ENCODE peak calls at places on chromosome 18, in nine cellular contexts. Q is adrenal gland; H is uterus; L is cardiac muscle cell; J is CD8-positive, alpha-beta T cell; Z is OCI-LY7; D is psoas muscle; R is K562; X is IMR-90. O is an unnamed sample. For H3K9me3, the result is how much of the 10 kb centered on the place peaks cover.

GRCh38 chr18:79496237-79496977 is 100.7 kb downstream of the NFATC1 start:
- DNase-seq in Q (peak), H (no peak), L (peak), J (no peak), Z (no peak), D (no peak), R (no peak), X (no peak), O (peak)

GRCh38 chr18:33916200-33916599 is 308.5 kb downstream of the NOL4 start:
- DNase-seq in Q (no peak), H (no peak), L (no peak), J (no peak), Z (no peak), D (no peak), R (no peak), X (no peak), O (no peak)

GRCh38 chr18:14769381-14769780 is 21.4 kb downstream of the ANKRD30B start:
- DNase-seq in Q (no peak), H (no peak), L (no peak), J (no peak), Z (no peak), D (no peak), R (no peak), X (no peak), O (no peak)

GRCh38 chr18:69257861-69258458 is 142.7 kb upstream of the DOK6 start:
- DNase-seq in Q (no peak), H (no peak), L (peak), J (no peak), Z (no peak), D (no peak), R (no peak), X (peak), O (no peak)

GRCh38 chr18:49835405-49835804 is 22.1 kb upstream of the ACAA2 start:
- DNase-seq in Q (no peak), H (no peak), L (no peak), J (no peak), Z (no peak), D (no peak), R (no peak), X (no peak), O (no peak)

GRCh38 chr18:49368876-49369440 is 91.5 kb downstream of the DYM start:
- DNase-seq in Q (peak), H (no peak), L (no peak), J (no peak), Z (no peak), D (peak), R (no peak), X (no peak), O (no peak)

GRCh38 chr18:49691177-49691608 is 122.1 kb downstream of the ACAA2 start:
- DNase-seq in Q (no peak), H (no peak), L (peak), J (no peak), Z (no peak), D (no peak), R (no peak), X (peak), O (no peak)

GRCh38 chr18:50286391-50287027 is 983 bp downstream of the CXXC1 start:
- DNase-seq in Q (no peak), H (peak), L (peak), J (no peak), Z (peak), D (no peak), R (peak), X (peak), O (no peak)

GRCh38 chr18:11676867-11677266 is 12.2 kb upstream of the GNAL start:
- DNase-seq in Q (no peak), H (no peak), L (peak), J (no peak), Z (no peak), D (no peak), R (peak), X (peak), O (no peak)

GRCh38 chr18:48929951-48930713 is 20.6 kb downstream of the SMAD7 start:
- DNase-seq in Q (peak), H (no peak), L (peak), J (no peak), Z (no peak), D (no peak), R (no peak), X (peak), O (no peak)

GRCh38 chr18:48441405-48441881 is 32.3 kb upstream of the ZBTB7C start:
- DNase-seq in Q (peak), H (peak), L (peak), J (no peak), Z (no peak), D (peak), R (no peak), X (no peak), O (peak)

GRCh38 chr18:47582055-47582454 is 330.6 kb upstream of the SKOR2 start:
- DNase-seq in Q (no peak), H (no peak), L (no peak), J (no peak), Z (no peak), D (no peak), R (no peak), X (no peak), O (no peak)

GRCh38 chr18:78751664-78752063 is 228.0 kb upstream of the SALL3 start:
- DNase-seq in Q (no peak), H (no peak), L (no peak), J (no peak), Z (no peak), D (no peak), R (no peak), X (no peak), O (no peak)

GRCh38 chr18:46632401-46633089 is 24.5 kb downstream of the LOXHD1 start:
- DNase-seq in Q (peak), H (no peak), L (peak), J (no peak), Z (no peak), D (no peak), R (no peak), X (peak), O (no peak)

GRCh38 chr18:46387426-46388131 is 269.4 kb downstream of the LOXHD1 start:
- DNase-seq in Q (no peak), H (no peak), L (peak), J (no peak), Z (no peak), D (no peak), R (no peak), X (no peak), O (no peak)

GRCh38 chr18:40159141-40160017 is 1795.7 kb upstream of the PIK3C3 start:
- DNase-seq in Q (no peak), H (no peak), L (peak), J (no peak), Z (no peak), D (no peak), R (no peak), X (peak), O (no peak)

GRCh38 chr18:45547910-45548309 is 67.4 kb upstream of the SLC14A2 start:
- DNase-seq in Q (no peak), H (no peak), L (no peak), J (no peak), Z (no peak), D (no peak), R (no peak), X (no peak), O (no peak)

GRCh38 chr18:2192562-2192961 is 378.7 kb downstream of the METTL4 start:
- DNase-seq in Q (no peak), H (no peak), L (no peak), J (no peak), Z (no peak), D (no peak), R (no peak), X (no peak), O (no peak)

GRCh38 chr18:35306588-35307250 is 16.7 kb upstream of the ZSCAN30 start:
- DNase-seq in Q (no peak), H (no peak), L (no peak), J (no peak), Z (no peak), D (no peak), R (no peak), X (no peak), O (no peak)

DNA sequence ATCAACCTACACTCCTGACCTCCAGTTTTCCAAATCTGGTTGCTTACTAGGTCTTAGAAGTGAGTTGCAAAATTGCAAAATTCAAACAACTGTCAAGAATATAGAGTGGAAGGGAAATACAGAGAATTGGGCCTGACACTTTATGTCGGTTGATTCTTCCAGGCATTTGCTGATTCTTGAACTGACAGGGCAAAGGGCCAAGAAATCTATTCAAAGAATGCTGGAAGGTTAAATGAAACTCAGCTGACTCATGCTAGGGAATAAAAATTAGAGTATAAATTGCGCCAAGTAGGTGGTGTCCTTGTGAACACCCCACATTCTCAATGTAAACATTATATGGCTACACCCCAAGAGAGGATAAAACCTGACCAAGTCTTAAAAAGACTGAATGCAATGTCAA is 21.5 kb upstream of the ZSCAN30 start:
- DNase-seq in Q (peak), H (no peak), L (peak), J (no peak), Z (no peak), D (no peak), R (no peak), X (peak), O (no peak)
- H3K9me3 ChIP-seq in Q (under half), H (under half), L (under half), J (under half), Z (under half), D (half or more), R (under half), X (under half), O (half or more)

DNA sequence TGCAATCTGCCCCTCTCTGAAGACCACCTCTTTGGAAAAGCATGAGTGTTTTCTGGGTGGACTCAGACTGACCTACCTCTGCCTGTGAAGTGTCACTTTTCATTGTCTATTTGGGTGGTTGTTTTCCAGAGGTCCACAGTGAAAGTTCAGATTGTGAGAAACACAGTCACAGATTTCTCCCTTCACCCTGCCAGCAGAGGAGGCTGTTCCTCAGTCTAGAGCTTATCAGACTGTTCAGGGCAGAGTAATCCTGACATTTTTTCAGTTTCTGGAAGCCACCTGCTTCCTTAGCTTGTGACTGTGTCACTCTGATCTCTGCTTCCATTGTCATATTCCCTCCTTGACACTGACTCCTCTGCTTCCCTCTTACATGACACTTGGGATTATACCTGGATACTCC is 55.4 kb upstream of the RMP24 start:
- DNase-seq in Q (no peak), H (no peak), L (no peak), J (no peak), Z (no peak), D (no peak), R (no peak), X (no peak), O (no peak)
- TF ChIP-seq CTCF in Q (no peak), H (no peak), L (peak), J (no peak), Z (no peak), D (no peak), R (peak), X (no peak), O (no peak)

DNA sequence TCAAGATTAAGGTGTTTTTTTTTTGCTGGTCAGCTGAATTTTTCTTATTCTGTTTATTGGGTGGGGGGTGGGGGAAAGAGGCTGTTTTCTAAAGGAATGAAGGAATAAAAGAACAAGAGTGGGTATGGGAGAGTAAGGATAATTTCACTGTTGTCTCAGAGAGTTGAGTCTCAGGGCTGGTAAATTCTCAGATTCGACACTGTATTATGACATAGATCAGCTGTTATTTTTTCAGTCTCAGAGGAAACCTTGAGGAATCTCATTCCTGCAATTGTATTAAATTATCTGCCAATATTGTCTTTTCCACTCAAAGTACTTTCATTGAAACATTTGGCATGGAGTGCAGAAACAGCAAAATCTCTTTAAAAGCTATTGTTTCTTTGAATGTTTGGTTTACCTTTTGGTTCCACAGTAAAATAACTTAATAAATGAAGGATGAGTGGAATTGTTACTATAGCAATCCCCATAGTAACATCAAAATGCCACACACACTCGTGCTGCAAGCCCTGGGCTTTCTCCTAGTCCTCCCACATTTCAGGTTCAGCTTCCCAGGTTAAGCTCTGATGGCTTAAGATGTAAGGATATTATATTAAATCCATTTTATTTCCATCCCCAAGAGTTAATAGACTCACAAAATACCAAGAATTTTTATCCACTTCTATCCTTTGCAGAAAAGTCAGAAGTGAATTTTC is 478.7 kb upstream of the TCF4 start:
- DNase-seq in Q (no peak), H (no peak), L (no peak), J (no peak), Z (no peak), D (no peak), R (no peak), X (no peak), O (no peak)
- H3K9me3 ChIP-seq in Q (under half), H (under half), L (under half), J (under half), Z (under half), D (under half), R (under half), X (under half), O (under half)

GRCh38 chr18:9549405-9549804 is 65.0 kb downstream of the PPP4R1 start:
- DNase-seq in Q (no peak), H (no peak), L (no peak), J (no peak), Z (peak), D (no peak), R (no peak), X (no peak), O (no peak)
- TF ChIP-seq CTCF in Q (no peak), H (no peak), L (no peak), J (no peak), Z (peak), D (no peak), R (peak), X (peak), O (peak)

GRCh38 chr18:31977270-31977872 is 34.4 kb upstream of the TRAPPC8 start:
- DNase-seq in Q (peak), H (peak), L (peak), J (no peak), Z (peak), D (no peak), R (peak), X (peak), O (no peak)
- H3K9me3 ChIP-seq in Q (under half), H (under half), L (under half), J (under half), Z (under half), D (under half), R (under half), X (under half), O (under half)

DNA sequence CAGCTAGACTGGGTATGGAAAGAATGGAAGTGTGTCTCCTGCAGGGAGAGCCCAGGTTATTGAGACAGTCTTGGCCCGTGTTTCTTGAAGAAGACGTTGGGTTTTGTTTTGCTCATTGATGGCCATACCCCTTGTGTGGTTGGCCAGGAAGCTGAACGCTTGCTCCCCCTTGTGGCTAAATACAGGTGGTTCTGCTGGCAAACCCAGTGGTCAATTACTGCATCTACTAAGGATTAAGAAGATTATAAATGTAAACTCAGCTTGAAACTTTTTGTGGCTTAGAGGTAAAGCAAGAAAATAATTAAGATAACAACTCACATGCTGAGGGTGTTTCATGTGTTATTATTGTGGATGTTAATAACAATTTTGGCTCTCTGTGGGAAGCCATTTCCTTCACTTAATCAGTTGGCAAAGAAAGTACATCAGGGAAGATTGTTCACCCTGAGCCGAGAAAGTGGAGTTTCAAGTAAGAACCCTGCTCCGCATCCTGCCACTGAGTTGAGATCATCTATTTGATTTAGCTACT is 91.8 kb downstream of the NEDD4L start:
- DNase-seq in Q (peak), H (peak), L (peak), J (peak), Z (peak), D (no peak), R (peak), X (peak), O (no peak)
- TF ChIP-seq CTCF in Q (peak), H (peak), L (peak), J (peak), Z (peak), D (peak), R (peak), X (peak), O (peak)

O was measured in left ventricle myocardium inferior.